ENCODE peak calls at places on chromosomes 3 and 15, in eight cellular contexts. T is kidney epithelial cell, X is MM.1S, G is tibial nerve, U is AG10803, M is colonic mucosa, N is stomach, R is AG04449. K is an unnamed sample.

GRCh38 chr3:35760147-35760546 is 120.8 kb downstream of the ARPP21 start:
- DNase-seq in X (no peak), G (no peak), U (no peak), N (no peak), R (no peak), M (no peak), T (no peak), K (no peak)

GRCh38 chr3:30355622-30356021 is 250.8 kb upstream of the TGFBR2 start:
- DNase-seq in N (no peak), U (peak; percentile 48), X (no peak), R (no peak), T (peak; percentile 68), G (no peak), M (no peak), K (no peak)

GRCh38 chr3:40079203-40079844 is 230.2 kb upstream of the EIF1B start:
- DNase-seq in T (peak; percentile 52), N (no peak), U (peak; percentile 97), R (peak; percentile 91), M (no peak), G (no peak), X (no peak), K (no peak)

GRCh38 chr15:33045066-33045810 is 149.3 kb downstream of the FMN1 start:
- DNase-seq in U (peak; percentile 11), X (no peak), R (no peak), G (no peak), T (no peak), N (peak; percentile 48), M (no peak), K (no peak)

GRCh38 chr3:63964287-63965073 is 52.3 kb upstream of the SCAANT1 start:
- DNase-seq in G (no peak), T (no peak), N (no peak), X (no peak), R (no peak), U (no peak), M (peak; percentile 30), K (no peak)

GRCh38 chr15:60184579-60184978 is 180.5 kb downstream of the FOXB1 start:
- DNase-seq in T (no peak), X (no peak), R (no peak), N (no peak), M (no peak), U (no peak), G (no peak), K (no peak)

GRCh38 chr15:42549052-42549491 is 434 bp downstream of the HAUS2 start:
- DNase-seq in N (no peak), G (no peak), X (peak; percentile 46), M (no peak), U (peak; percentile 15), R (no peak), T (no peak), K (no peak)

GRCh38 chr15:52440414-52440813 is 88.3 kb downstream of the MYO5A start:
- DNase-seq in G (no peak), M (no peak), U (peak; percentile 21), R (no peak), N (no peak), T (peak; percentile 56), X (no peak), K (no peak)

GRCh38 chr3:45782381-45782780 is 14.0 kb downstream of the SLC6A20 start:
- DNase-seq in G (no peak), R (no peak), N (no peak), X (no peak), M (no peak), T (no peak), U (no peak), K (no peak)

GRCh38 chr3:170751083-170751893 is 118.7 kb downstream of the RPL22L1 start:
- DNase-seq in R (no peak), T (peak; percentile 49), X (no peak), N (peak; percentile 60), G (peak; percentile 58), M (peak; percentile 40), U (peak; percentile 93), K (no peak)

GRCh38 chr3:132342183-132342582 is 25.0 kb downstream of the ACP3 start:
- DNase-seq in R (no peak), G (no peak), M (no peak), T (no peak), X (no peak), N (no peak), U (no peak), K (no peak)

GRCh38 chr3:172848910-172849309 is 98.4 kb downstream of the ECT2 start:
- DNase-seq in X (no peak), G (no peak), R (peak; percentile 16), T (no peak), N (no peak), U (peak; percentile 73), M (no peak), K (no peak)

GRCh38 chr15:62636823-62637320 is 405.7 kb upstream of the TPM1 start:
- DNase-seq in T (no peak), X (no peak), N (no peak), M (no peak), U (no peak), G (no peak), R (no peak), K (no peak)

GRCh38 chr3:169410430-169410829 is 253.1 kb downstream of the MECOM start:
- DNase-seq in R (no peak), M (no peak), G (no peak), X (no peak), T (no peak), N (no peak), U (no peak), K (no peak)

GRCh38 chr3:11393401-11393800 is 121.2 kb downstream of the ATG7 start:
- DNase-seq in T (no peak), R (no peak), M (no peak), N (no peak), U (no peak), X (no peak), G (no peak), K (no peak)

DNA sequence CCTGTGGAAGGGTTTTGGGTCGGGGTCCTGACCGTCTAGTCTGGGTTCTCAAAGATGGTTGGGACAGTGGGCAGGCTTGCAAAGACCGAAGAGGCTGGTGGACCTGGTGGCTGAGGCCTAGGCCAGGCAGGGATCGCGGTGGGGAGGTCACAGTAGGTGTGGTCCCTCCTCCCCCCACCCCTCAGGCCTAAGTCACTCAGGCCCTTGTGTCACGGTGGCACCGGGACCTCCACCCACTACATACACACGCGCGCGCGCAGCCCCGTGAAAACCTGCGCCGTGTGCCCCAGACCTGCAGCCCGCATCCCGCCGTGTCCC is 24.2 kb downstream of the SEC61A1 start:
- DNase-seq in G (no peak), T (no peak), N (no peak), U (no peak), R (no peak), M (no peak), X (no peak), K (no peak)
- H3K4me3 ChIP-seq in G (peak overlapping the region; percentile 54), T (peak overlapping the region; percentile 29), N (peak overlapping the region; percentile 49), U (peak overlapping the region; percentile 49), R (peak overlapping the region; percentile 18), M (peak overlapping the region; percentile 45), X (no peak overlapping the region), K (peak overlapping the region; percentile 32)

GRCh38 chr15:99438691-99439523 is 126.9 kb upstream of the MEF2A start:
- DNase-seq in U (peak; percentile 17), G (peak; percentile 9), X (no peak), R (no peak), T (no peak), M (no peak), N (peak; percentile 18), K (no peak)

GRCh38 chr15:99437315-99438221 is 128.2 kb upstream of the MEF2A start:
- DNase-seq in T (no peak), M (peak; percentile 18), X (no peak), U (no peak), N (peak; percentile 18), G (peak; percentile 14), R (no peak), K (no peak)

GRCh38 chr15:99439524-99439835 is 126.3 kb upstream of the MEF2A start:
- DNase-seq in R (no peak), G (peak; percentile 8), M (peak; percentile 15), X (no peak), T (no peak), N (peak; percentile 23), U (no peak), K (peak; percentile 25)

GRCh38 chr15:99436472-99437314 is 129.1 kb upstream of the MEF2A start:
- DNase-seq in U (no peak), X (no peak), N (peak; percentile 20), G (peak; percentile 8), T (no peak), M (peak; percentile 23), R (no peak), K (no peak)

GRCh38 chr15:99438222-99438592 is 127.6 kb upstream of the MEF2A start:
- DNase-seq in T (no peak), U (no peak), G (peak; percentile 11), M (no peak), R (no peak), X (no peak), N (no peak), K (no peak)
- TF ChIP-seq CTCF in T (no peak), U (no peak), G (no peak), M (no peak), R (no peak), X (no peak), N (no peak), K (no peak)

GRCh38 chr3:37179144-37179967 is 5.0 kb upstream of the LRRFIP2 start:
- DNase-seq in R (no peak), U (peak; percentile 39), T (no peak), M (no peak), G (no peak), N (no peak), X (no peak), K (no peak)

GRCh38 chr3:37183976-37184375 is 9.6 kb upstream of the LRRFIP2 start:
- DNase-seq in X (no peak), T (no peak), N (no peak), G (no peak), R (no peak), M (no peak), U (peak; percentile 89), K (no peak)

GRCh38 chr3:37181766-37182165 is 7.4 kb upstream of the LRRFIP2 start:
- DNase-seq in G (no peak), X (no peak), T (no peak), R (no peak), M (no peak), N (no peak), U (peak; percentile 63), K (no peak)

GRCh38 chr3:37183375-37183831 is 9.0 kb upstream of the LRRFIP2 start:
- DNase-seq in M (no peak), U (peak; percentile 97), X (no peak), G (no peak), T (peak; percentile 81), N (no peak), R (peak; percentile 65), K (no peak)

DNA sequence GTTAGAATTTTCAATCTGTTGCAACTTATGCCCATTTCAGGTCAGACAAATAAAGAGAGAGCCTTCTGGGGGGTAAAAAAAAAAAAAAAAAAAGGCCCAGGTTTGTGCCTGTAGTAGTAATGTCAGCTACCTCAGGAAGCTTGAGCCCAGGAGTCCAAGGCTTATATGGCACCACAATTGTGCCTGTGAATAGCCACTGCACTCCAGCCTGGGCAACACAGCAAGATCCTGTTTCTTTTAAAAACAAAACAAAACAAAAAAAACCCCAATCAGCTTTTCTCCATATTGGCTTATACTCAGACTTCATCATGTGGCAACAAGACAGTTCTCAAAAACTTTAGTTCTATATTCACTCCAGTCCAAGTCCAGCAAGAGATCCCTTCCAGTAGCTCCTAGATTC is 8.4 kb upstream of the LRRFIP2 start:
- DNase-seq in G (no peak), M (no peak), T (no peak), X (no peak), U (no peak), R (no peak), N (no peak), K (no peak)
- H3K4me3 ChIP-seq in G (no peak overlapping the region), M (no peak overlapping the region), T (no peak overlapping the region), X (no peak overlapping the region), U (no peak overlapping the region), R (no peak overlapping the region), N (no peak overlapping the region), K (no peak overlapping the region)

GRCh38 chr15:72179950-72180581 is 17.5 kb downstream of the GRAMD2A start:
- DNase-seq in R (no peak), U (no peak), M (no peak), T (no peak), N (no peak), G (peak; percentile 31), X (no peak), K (no peak)
- TF ChIP-seq CTCF in R (no peak), U (no peak), M (no peak), T (no peak), N (no peak), G (no peak), X (no peak), K (no peak)

K was measured in left lung.